ENCODE peak calls at places on chromosomes 6 and 20, in five cellular contexts. B, H, L, Y and R are unnamed samples.

GRCh38 chr20:53883098-53883762 is 187.2 kb downstream of the BCAS1 start:
- DNase-seq in L (no peak), B (no peak), H (no peak), Y (no peak), R (no peak)

GRCh38 chr6:133724726-133725125 is 164.2 kb upstream of the TCF21 start:
- DNase-seq in Y (no peak), B (no peak), H (no peak), L (no peak), R (no peak)

GRCh38 chr20:6818033-6818808 is 50.7 kb downstream of the BMP2 start:
- DNase-seq in L (no peak), B (no peak), Y (no peak), H (no peak), R (no peak)

GRCh38 chr6:1641391-1641790 is 31.7 kb downstream of the FOXC1 start:
- DNase-seq in L (no peak), H (no peak), Y (peak; percentile 74), B (no peak), R (no peak)

GRCh38 chr6:47414517-47415167 is 62.9 kb upstream of the CD2AP start:
- DNase-seq in B (no peak), H (no peak), Y (no peak), L (no peak), R (no peak)

GRCh38 chr6:34145161-34146020 is 496 bp downstream of the GRM4 start:
- DNase-seq in L (no peak), H (peak; percentile 80), Y (peak; percentile 63), B (no peak), R (no peak)

GRCh38 chr6:71489736-71490135 is 201.1 kb downstream of the OGFRL1 start:
- DNase-seq in H (no peak), L (no peak), Y (no peak), B (no peak), R (no peak)

GRCh38 chr20:53902968-53903651 is 167.3 kb downstream of the BCAS1 start:
- DNase-seq in Y (no peak), B (no peak), L (no peak), H (no peak), R (no peak)

GRCh38 chr6:106997392-106998257 is 23.1 kb upstream of the CD24 start:
- DNase-seq in Y (peak; percentile 67), H (peak; percentile 61), B (peak; percentile 49), L (no peak), R (peak; percentile 16)

GRCh38 chr6:14966111-14966901 is 279.6 kb upstream of the JARID2 start:
- DNase-seq in B (no peak), Y (no peak), H (no peak), L (no peak), R (no peak)